ENCODE peak calls at places on chromosomes 12 and 14, in ten cellular contexts. F, M, J, H, S, E, U, G, C and R are unnamed samples.

GRCh38 chr12:92432724-92433281 is 270.0 kb upstream of the PLEKHG7 start:
- DNase-seq in E (no peak), F (no peak), S (peak), C (no peak), J (no peak), H (no peak), U (no peak), M (no peak), G (no peak), R (no peak)

GRCh38 chr12:89225401-89225800 is 126.9 kb downstream of the DUSP6 start:
- DNase-seq in M (peak), G (no peak), F (peak), S (peak), U (peak), J (no peak), E (peak), H (no peak), C (peak), R (peak)

GRCh38 chr12:64006211-64006610 is 161.7 kb downstream of the SRGAP1 start:
- DNase-seq in F (peak), U (no peak), S (no peak), M (no peak), C (no peak), H (no peak), J (no peak), E (no peak), G (no peak), R (no peak)

GRCh38 chr14:87002831-87003230 is 990.2 kb downstream of the GALC start:
- DNase-seq in C (no peak), G (no peak), M (no peak), E (no peak), U (peak), S (no peak), J (no peak), F (peak), H (no peak), R (no peak)

GRCh38 chr12:32843528-32844095 is 53.0 kb downstream of the PKP2 start:
- DNase-seq in E (no peak), J (no peak), G (no peak), U (peak), M (no peak), H (no peak), C (peak), F (no peak), S (no peak), R (no peak)

GRCh38 chr14:47675489-47676300 is at the start of gene MDGA2:
- DNase-seq in F (no peak), U (peak), G (no peak), M (no peak), E (no peak), C (no peak), J (no peak), S (no peak), H (peak), R (no peak)

GRCh38 chr14:103056322-103057027 is 874 bp downstream of the CDC42BPB start:
- DNase-seq in J (peak), H (peak), U (peak), M (peak), S (no peak), F (peak), E (peak), G (peak), C (peak), R (no peak)

GRCh38 chr14:67393689-67394088 is 18.3 kb downstream of the PLEK2 start:
- DNase-seq in M (no peak), U (no peak), G (no peak), S (no peak), C (no peak), J (no peak), F (no peak), E (no peak), H (no peak), R (no peak)

GRCh38 chr12:11688831-11689230 is 39.4 kb downstream of the ETV6 start:
- DNase-seq in F (peak), M (no peak), J (no peak), E (no peak), H (no peak), U (peak), S (no peak), C (peak), G (no peak), R (no peak)

GRCh38 chr14:79836577-79836976 is 374.7 kb downstream of the DIO2 start:
- DNase-seq in G (no peak), S (no peak), U (peak), E (no peak), H (no peak), M (no peak), C (no peak), F (no peak), J (no peak), R (no peak)

GRCh38 chr12:91377456-91377855 is 194.8 kb upstream of the DCN start:
- DNase-seq in C (no peak), U (no peak), J (no peak), G (no peak), S (no peak), F (peak), H (no peak), E (no peak), M (no peak), R (no peak)

GRCh38 chr12:2691001-2691339 is 103.8 kb upstream of the FKBP4 start:
- DNase-seq in G (peak), H (no peak), E (no peak), F (no peak), U (peak), S (peak), M (peak), J (no peak), C (no peak), R (no peak)

GRCh38 chr12:49794811-49795653 is 33.2 kb downstream of the NCKAP5L start:
- DNase-seq in C (no peak), J (no peak), S (no peak), M (no peak), H (no peak), F (no peak), G (no peak), U (no peak), E (no peak), R (no peak)

GRCh38 chr12:105960319-105961076 is 178.3 kb downstream of the NUAK1 start:
- DNase-seq in H (no peak), G (no peak), J (no peak), M (peak), E (no peak), S (no peak), F (peak), U (no peak), C (peak), R (no peak)

GRCh38 chr14:88430976-88431375 is 45.5 kb downstream of the SPATA7 start:
- DNase-seq in M (no peak), H (no peak), E (no peak), G (no peak), J (no peak), F (no peak), U (no peak), C (no peak), S (no peak), R (no peak)

GRCh38 chr12:98783420-98783819 is 138.3 kb downstream of the APAF1 start:
- DNase-seq in C (no peak), H (no peak), S (no peak), F (no peak), M (no peak), J (no peak), E (no peak), U (no peak), G (no peak), R (no peak)

GRCh38 chr14:26856832-26857508 is 259.1 kb upstream of the NOVA1 start:
- DNase-seq in G (peak), E (no peak), M (no peak), C (no peak), S (no peak), U (no peak), F (peak), J (no peak), H (no peak), R (no peak)

GRCh38 chr12:104575442-104575841 is 118.7 kb downstream of the CHST11 start:
- DNase-seq in F (no peak), H (no peak), G (peak), U (no peak), M (no peak), J (no peak), E (no peak), S (no peak), C (no peak), R (no peak)

GRCh38 chr12:57744194-57744776 is 554 bp upstream of the TSPAN31 start:
- DNase-seq in J (peak), M (peak), H (peak), S (no peak), E (peak), F (peak), U (peak), G (peak), C (no peak), R (peak)

DNA sequence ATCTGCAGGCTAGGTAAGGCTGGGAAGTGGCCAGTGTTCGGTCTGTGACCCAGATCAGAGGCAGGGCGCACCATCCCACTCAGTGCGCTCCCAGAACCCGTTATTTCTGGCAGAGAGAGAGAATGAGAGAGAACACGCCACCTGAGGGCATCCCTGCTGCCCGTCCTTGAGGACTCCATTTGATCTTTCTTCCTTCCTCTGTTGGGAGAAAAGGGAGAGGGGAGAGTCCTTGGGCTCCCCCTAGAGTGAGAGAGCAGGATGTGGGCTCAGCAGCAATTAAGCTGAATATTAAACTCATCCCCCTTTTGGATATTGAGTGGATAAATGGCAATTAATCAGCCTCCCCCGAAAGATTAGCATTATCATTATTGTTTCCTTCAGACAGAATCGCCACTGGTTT is 70.6 kb downstream of the IFT43 start:
- DNase-seq in H (peak), F (no peak), J (no peak), E (no peak), U (peak), C (peak), S (no peak), G (no peak), M (no peak), R (no peak)
- TF ChIP-seq CTCF in H (peak), F (peak), J (peak), E (peak), U (peak), C (peak), S (peak), G (no peak), M (peak), R (no peak)

DNA sequence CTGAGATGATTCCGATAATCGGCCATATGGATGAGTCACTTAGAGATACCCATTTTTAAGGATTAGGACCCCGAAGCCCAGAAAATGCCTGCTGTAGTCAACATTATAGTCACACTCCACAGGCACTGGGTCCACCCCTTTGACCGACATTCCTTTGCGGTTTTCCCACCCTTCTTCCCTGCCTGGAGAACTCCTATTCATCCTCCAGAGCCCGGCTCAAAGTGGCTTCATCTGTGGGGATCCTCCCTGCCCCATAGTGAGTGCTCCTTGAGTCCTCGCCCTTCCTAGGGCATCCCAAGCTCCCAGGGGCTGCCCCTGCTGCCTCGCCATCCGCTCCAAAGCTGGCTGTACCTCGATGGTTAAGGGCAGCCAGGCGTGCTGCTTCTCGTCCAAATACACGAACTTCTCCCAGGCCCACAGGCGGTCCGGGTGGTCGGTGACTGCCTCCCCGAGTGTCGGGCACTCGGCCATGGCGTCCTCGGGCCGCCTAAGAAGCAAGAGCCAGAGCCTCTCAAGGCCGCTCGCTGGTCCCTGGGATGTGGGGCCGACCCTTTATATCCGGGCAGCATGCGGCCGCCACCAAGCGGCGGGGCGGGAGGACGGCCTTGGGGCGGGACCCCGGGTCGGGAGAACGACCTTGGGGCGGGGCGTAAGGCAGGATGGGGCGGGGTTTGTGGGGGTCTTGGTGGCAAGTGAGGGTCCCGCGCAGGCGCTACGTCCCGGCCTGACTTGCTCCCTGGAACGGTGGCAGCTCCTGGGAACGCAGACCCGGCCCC is at the start of gene TCL1A:
- DNase-seq in M (no peak), E (no peak), S (peak), G (no peak), J (no peak), C (no peak), F (no peak), H (no peak), U (no peak), R (no peak)
- TF ChIP-seq CTCF in M (no peak), E (no peak), S (peak), G (no peak), J (no peak), C (no peak), F (no peak), H (no peak), U (no peak), R (no peak)

DNA sequence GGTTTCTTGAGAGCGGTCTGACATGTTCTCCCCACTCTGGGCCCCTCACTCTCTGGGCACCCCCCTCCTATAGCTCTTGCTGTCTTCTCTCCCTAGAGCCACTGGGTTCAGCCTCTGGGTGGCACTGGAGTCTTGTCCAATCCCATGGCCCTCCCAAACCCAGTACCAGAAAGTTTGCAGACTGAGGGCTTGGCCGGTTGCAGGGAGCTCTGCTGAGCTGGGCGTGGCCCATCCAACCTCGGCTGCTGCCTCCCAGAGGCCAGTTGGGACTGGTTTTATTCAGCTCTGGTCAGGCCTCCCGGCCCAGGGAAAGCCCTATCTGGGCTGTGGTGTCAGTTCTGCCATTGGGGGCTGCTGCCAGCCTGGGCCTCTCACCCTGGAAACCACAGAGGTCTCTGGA is 37.9 kb downstream of the ISCA2 start:
- DNase-seq in F (peak), J (peak), U (peak), E (peak), G (no peak), S (no peak), M (no peak), H (peak), C (peak), R (no peak)
- TF ChIP-seq CTCF in F (peak), J (no peak), U (peak), E (peak), G (no peak), S (no peak), M (peak), H (no peak), C (peak), R (no peak)

GRCh38 chr12:71683633-71684032 is 2.2 kb upstream of the TMEM19 start:
- DNase-seq in S (no peak), E (no peak), H (no peak), F (no peak), J (no peak), U (no peak), G (no peak), C (no peak), M (no peak), R (no peak)

GRCh38 chr12:71684081-71684480 is 1.8 kb upstream of the TMEM19 start:
- DNase-seq in C (no peak), S (no peak), E (no peak), F (no peak), U (peak), G (no peak), H (no peak), M (no peak), J (no peak), R (no peak)

GRCh38 chr12:71686658-71687025 is 760 bp downstream of the TMEM19 start:
- DNase-seq in M (no peak), G (no peak), J (no peak), E (no peak), S (peak), C (peak), H (no peak), U (peak), F (peak), R (no peak)

GRCh38 chr12:71685312-71685906 is 473 bp upstream of the TMEM19 start:
- DNase-seq in G (peak), U (no peak), S (no peak), H (no peak), C (no peak), M (no peak), F (no peak), E (no peak), J (no peak), R (no peak)

GRCh38 chr12:71685961-71686657 is at the start of gene TMEM19:
- DNase-seq in C (peak), M (peak), U (peak), E (peak), G (peak), H (peak), J (peak), F (peak), S (peak), R (peak)
- TF ChIP-seq CTCF in C (peak), M (peak), U (peak), E (peak), G (peak), H (peak), J (no peak), F (peak), S (peak), R (no peak)

GRCh38 chr12:123129651-123130050 is 21.2 kb downstream of the PITPNM2 start:
- DNase-seq in F (no peak), G (no peak), J (no peak), M (no peak), E (no peak), S (no peak), C (no peak), U (no peak), H (no peak), R (no peak)
- TF ChIP-seq CTCF in F (no peak), G (no peak), J (no peak), M (no peak), E (no peak), S (no peak), C (no peak), U (no peak), H (no peak), R (no peak)

DNA sequence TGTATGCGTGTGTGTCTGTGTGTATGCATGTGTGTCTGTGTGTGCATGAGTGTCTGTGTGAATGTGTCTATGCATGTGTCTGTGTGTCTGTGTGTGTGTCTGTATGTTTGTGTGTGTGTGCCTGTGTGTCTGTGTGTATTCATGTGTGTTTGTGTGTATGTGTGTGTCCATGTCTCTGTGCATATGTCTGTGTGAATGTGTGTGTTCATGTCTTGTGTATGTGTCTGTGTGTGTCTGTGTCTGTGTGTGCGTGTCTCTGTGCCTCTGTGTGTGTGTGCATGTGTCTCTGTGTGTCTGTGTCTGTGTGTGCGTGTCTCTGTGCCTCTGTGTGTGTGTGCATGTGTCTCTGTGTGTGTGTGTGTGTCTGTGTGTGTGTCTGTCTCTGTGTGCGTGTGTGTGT is 82.4 kb downstream of the NINJ2 start:
- DNase-seq in H (no peak), G (no peak), S (no peak), C (no peak), J (no peak), E (no peak), U (no peak), M (no peak), F (no peak), R (no peak)
- TF ChIP-seq CTCF in H (no peak), G (no peak), S (no peak), C (no peak), J (no peak), E (no peak), U (no peak), M (no peak), F (no peak), R (no peak)

DNA sequence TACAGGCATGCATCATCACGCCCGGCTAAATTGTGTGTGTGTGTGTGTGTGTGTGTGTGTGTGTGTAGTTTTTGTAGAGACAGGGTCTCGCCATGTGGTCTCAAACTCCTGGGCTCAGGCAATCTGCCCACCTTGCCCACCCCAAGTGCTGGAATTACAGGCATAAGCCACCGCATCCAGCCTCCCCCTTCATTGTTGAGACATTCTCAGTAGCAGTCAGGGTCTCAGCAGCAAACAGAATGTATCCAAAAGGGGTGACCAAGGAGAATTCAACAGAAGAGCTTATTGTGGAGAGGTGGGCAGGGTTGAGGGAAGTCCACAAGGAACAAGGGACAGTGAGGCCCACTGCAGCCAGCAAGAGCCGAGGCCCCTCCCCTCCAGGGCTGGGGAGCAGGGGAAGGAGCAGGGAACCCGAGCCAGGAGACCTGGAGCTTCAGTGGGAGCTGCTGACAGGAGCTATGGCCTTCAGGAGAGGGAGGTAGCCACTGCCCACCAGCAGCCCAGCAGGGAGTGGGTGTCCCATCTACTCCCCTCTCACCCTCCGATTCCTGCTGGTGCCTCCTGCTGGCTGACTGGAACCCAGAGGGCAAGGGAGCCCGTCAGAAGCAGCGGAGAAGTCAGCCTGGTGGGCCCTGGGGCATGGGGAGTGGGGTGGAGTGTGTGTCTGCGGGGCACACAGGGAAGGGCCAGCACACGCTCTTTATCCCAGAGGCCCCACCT is 37.1 kb upstream of the PLEKHG6 start:
- DNase-seq in U (no peak), H (no peak), E (no peak), C (no peak), J (no peak), F (no peak), S (no peak), G (no peak), M (peak), R (no peak)
- TF ChIP-seq CTCF in U (no peak), H (no peak), E (no peak), C (no peak), J (no peak), F (no peak), S (peak), G (no peak), M (no peak), R (no peak)